ENCODE peak calls at places on chromosomes 16 and 17, in eight cellular contexts. J is body of pancreas, V is fibroblast of lung, I is heart right ventricle, R is mesendoderm, H is astrocyte of the cerebellum, N is BE2C, O is pancreas. F is an unnamed sample.

GRCh38 chr16:12081048-12081404 is 104.5 kb downstream of the SNX29 start:
- DNase-seq in O (no peak), I (no peak), V (no peak), N (no peak), H (no peak), J (no peak), R (no peak), F (no peak)

GRCh38 chr16:4388275-4389021 is 16.8 kb downstream of the VASN start:
- DNase-seq in R (peak), H (no peak), J (peak), V (no peak), I (peak), O (peak), N (peak), F (no peak)

GRCh38 chr17:76824103-76824502 is 44.1 kb upstream of the MGAT5B start:
- DNase-seq in I (no peak), V (no peak), N (no peak), O (no peak), J (no peak), H (no peak), R (no peak), F (no peak)

GRCh38 chr16:80971814-80972213 is 34.9 kb downstream of the CMC2 start:
- DNase-seq in I (no peak), R (no peak), H (no peak), V (no peak), J (no peak), N (no peak), O (peak), F (no peak)

GRCh38 chr16:27286446-27286845 is 17.9 kb upstream of the NSMCE1 start:
- DNase-seq in H (peak), O (no peak), J (no peak), R (no peak), I (peak), N (no peak), V (peak), F (peak)

GRCh38 chr16:7561908-7562405 is 229.3 kb downstream of the RBFOX1 start:
- DNase-seq in O (no peak), N (no peak), R (no peak), J (no peak), V (no peak), I (no peak), H (no peak), F (no peak)

GRCh38 chr17:74369221-74369620 is 1.9 kb downstream of the GPR142 start:
- DNase-seq in I (peak), N (no peak), H (no peak), R (no peak), J (peak), O (no peak), V (no peak), F (no peak)

GRCh38 chr17:73316919-73317505 is 5.2 kb upstream of the CDC42EP4 start:
- DNase-seq in N (no peak), I (no peak), J (no peak), O (no peak), V (peak), R (no peak), H (no peak), F (no peak)

GRCh38 chr16:4021070-4021779 is 95.0 kb downstream of the ADCY9 start:
- DNase-seq in H (no peak), I (no peak), N (no peak), O (peak), V (no peak), J (peak), R (no peak), F (no peak)

GRCh38 chr17:61200349-61200735 is 199.3 kb upstream of the TBX2 start:
- DNase-seq in O (no peak), J (peak), N (no peak), R (peak), I (no peak), H (no peak), V (peak), F (no peak)

GRCh38 chr16:72850863-72851262 is 197.1 kb downstream of the ZFHX3 start:
- DNase-seq in N (no peak), R (no peak), V (peak), I (peak), H (no peak), O (no peak), J (no peak), F (no peak)

GRCh38 chr17:46783031-46783593 is 35.4 kb downstream of the WNT3 start:
- DNase-seq in I (no peak), J (peak), N (no peak), O (no peak), R (no peak), H (no peak), V (no peak), F (no peak)

GRCh38 chr16:31409433-31409832 is 16.3 kb downstream of the ITGAD start:
- DNase-seq in H (no peak), N (no peak), I (no peak), O (no peak), V (peak), R (no peak), J (no peak), F (no peak)

GRCh38 chr17:6872941-6873340 is 41.4 kb upstream of the TEKT1 start:
- DNase-seq in I (no peak), V (no peak), R (no peak), N (no peak), J (no peak), H (no peak), O (no peak), F (no peak)

GRCh38 chr17:34499576-34499975 is 79.8 kb upstream of the TMEM132E start:
- DNase-seq in I (no peak), O (no peak), N (no peak), R (peak), H (peak), J (no peak), V (peak), F (no peak)

GRCh38 chr17:83117594-83117993 is 38.2 kb downstream of the METRNL start:
- DNase-seq in V (no peak), I (no peak), O (no peak), J (no peak), N (no peak), H (no peak), R (no peak), F (no peak)

GRCh38 chr17:8052256-8053252 is 13.7 kb downstream of the ALOX15B start:
- DNase-seq in R (no peak), H (no peak), N (no peak), J (no peak), V (no peak), O (no peak), I (no peak), F (no peak)

GRCh38 chr17:69326302-69327059 is 452 bp downstream of the ABCA5 start:
- DNase-seq in H (peak), N (no peak), V (peak), R (peak), J (no peak), O (no peak), I (no peak), F (no peak)

GRCh38 chr16:29901607-29901945 is 1.3 kb downstream of the ASPHD1 start:
- DNase-seq in J (no peak), O (peak), R (no peak), V (no peak), H (no peak), I (no peak), N (no peak), F (no peak)

GRCh38 chr17:57114085-57114673 is 29.1 kb downstream of the AKAP1 start:
- DNase-seq in J (peak), N (peak), O (no peak), R (peak), H (no peak), I (peak), V (peak), F (no peak)

GRCh38 chr16:48435319-48435682 is 50.1 kb upstream of the SIAH1 start:
- DNase-seq in N (no peak), V (peak), J (no peak), O (no peak), I (no peak), H (no peak), R (no peak), F (no peak)

GRCh38 chr16:48434653-48435318 is 49.6 kb upstream of the SIAH1 start:
- DNase-seq in R (no peak), I (no peak), N (no peak), J (no peak), V (peak), H (no peak), O (no peak), F (no peak)

GRCh38 chr16:48432136-48432535 is 46.9 kb upstream of the SIAH1 start:
- DNase-seq in V (no peak), N (no peak), J (no peak), O (no peak), R (no peak), H (no peak), I (no peak), F (no peak)

GRCh38 chr16:48433116-48433848 is 48.1 kb upstream of the SIAH1 start:
- DNase-seq in J (no peak), N (no peak), I (no peak), R (no peak), V (no peak), H (no peak), O (no peak), F (no peak)

GRCh38 chr16:48433849-48434530 is 48.8 kb upstream of the SIAH1 start:
- DNase-seq in J (no peak), H (no peak), R (no peak), V (no peak), N (no peak), I (no peak), O (no peak), F (no peak)
- H3K4me3 ChIP-seq in J (no peak), H (no peak), R (no peak), V (no peak), N (no peak), I (no peak), O (no peak), F (no peak)

GRCh38 chr16:89922884-89923639 is at the start of gene TUBB3:
- DNase-seq in I (peak), J (peak), H (no peak), R (peak), O (peak), N (peak), V (peak), F (no peak)
- H3K4me3 ChIP-seq in I (peak), J (no peak), H (peak), R (peak), O (peak), N (peak), V (peak), F (peak)

GRCh38 chr17:64653985-64654355 is 8.1 kb downstream of the SMURF2 start:
- DNase-seq in O (no peak), N (no peak), I (no peak), R (no peak), V (peak), H (no peak), J (no peak), F (no peak)

GRCh38 chr17:64661731-64661980 is 451 bp downstream of the SMURF2 start:
- DNase-seq in O (no peak), R (no peak), N (no peak), V (no peak), H (no peak), J (no peak), I (peak), F (no peak)

GRCh38 chr17:64655704-64656103 is 6.4 kb downstream of the SMURF2 start:
- DNase-seq in V (no peak), J (no peak), I (no peak), O (no peak), H (no peak), R (no peak), N (no peak), F (no peak)

GRCh38 chr17:64658931-64659330 is 3.2 kb downstream of the SMURF2 start:
- DNase-seq in N (no peak), O (no peak), I (no peak), H (peak), V (peak), R (no peak), J (no peak), F (no peak)

DNA sequence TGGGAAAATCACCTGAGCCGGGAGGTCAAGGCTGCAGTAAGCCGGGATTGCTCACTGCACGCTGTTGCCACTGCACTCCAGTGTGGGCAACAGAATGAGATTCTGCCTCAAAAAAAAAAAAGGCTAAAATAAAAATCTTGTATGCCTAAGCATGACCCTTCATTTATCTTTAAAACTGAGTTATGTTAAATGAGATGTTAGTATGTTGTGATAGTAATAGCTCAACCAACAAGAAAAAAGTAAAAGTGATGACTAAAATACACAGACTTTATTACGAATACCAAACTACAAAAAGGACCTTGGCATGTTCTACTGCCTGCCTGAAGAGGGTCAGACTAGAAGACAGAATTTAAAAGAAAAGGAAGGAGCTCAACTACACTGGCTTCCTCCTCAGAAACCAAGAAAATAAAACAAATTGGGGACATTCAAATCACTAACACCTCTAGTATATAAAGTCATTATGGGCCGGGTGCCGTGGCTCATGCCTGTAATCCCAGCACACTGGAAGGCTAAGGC is 4.4 kb downstream of the SMURF2 start:
- DNase-seq in O (no peak), R (no peak), N (no peak), J (no peak), I (no peak), H (no peak), V (no peak), F (no peak)
- H3K4me3 ChIP-seq in O (no peak), R (no peak), N (no peak), J (no peak), I (no peak), H (no peak), V (no peak), F (no peak)

GRCh38 chr17:59152925-59153324 is 2.1 kb downstream of the SKA2 start:
- DNase-seq in O (no peak), H (no peak), R (no peak), I (no peak), N (no peak), J (no peak), V (peak), F (no peak)
- H3K4me3 ChIP-seq in O (no peak), H (peak), R (no peak), I (no peak), N (peak), J (no peak), V (peak), F (no peak)

DNA sequence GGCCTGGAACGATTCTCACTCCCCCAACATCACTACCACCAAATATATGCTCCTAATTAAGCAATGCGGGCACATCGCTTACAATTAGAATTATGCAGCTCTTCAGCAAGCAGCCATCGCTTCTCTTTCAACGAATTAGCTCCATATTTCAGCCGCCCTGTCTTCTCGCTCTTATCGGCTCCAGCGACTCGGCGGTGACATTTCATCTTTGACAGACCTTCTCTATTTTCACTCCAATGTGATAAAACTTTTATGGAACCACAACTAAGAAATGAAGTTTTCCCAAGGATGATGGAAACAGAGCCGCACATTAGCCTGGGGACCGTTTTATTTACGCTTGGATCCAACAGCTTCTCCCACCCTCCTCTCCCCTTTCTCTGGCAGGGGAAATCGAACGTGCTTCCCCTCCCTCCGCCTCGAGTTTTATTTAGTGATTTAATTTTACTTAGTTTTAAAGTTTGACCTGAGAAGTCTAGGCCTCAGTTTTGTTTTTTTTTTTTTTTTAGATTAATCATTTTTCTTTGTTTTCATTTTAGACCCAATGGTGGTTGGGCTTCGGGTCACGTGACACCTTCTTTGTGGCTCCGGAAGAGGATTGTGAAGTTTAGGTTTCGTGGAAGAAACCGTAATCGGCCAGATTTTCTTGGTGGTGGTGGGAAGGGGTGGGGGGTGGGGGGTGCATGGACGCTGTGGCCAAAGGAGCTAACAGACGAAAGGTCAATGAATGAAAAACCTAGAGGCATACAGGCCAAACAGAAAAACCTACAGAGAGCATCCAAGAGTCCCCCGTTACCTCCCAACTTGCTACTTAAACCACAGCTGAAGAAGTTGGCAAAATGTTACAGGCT is 3.2 kb upstream of the HOXB2 start:
- DNase-seq in V (peak), N (no peak), H (peak), J (no peak), O (no peak), I (no peak), R (no peak), F (no peak)
- H3K4me3 ChIP-seq in V (peak), N (no peak), H (peak), J (no peak), O (no peak), I (no peak), R (no peak), F (no peak)

DNA sequence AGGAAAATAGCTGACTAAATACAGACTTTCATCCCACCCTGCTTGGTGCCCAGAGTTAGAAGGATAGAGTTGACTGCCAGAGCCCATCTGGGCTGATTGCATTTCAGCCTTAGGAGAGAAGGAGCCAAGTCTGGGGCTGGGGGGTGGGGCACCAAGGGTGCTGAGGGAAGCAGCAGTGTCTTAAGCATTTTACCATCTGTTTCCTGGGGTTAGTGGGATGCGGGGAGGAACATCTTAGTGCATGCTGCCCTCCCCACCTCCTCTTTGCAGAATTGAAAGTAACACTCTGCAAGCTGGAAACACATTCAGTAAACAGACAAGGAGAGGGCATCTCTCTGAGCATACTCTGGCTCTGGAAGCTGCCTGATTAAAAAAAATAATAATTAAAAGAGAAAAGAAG is 1.5 kb upstream of the ARL5C start:
- DNase-seq in O (no peak), N (no peak), J (no peak), H (no peak), V (peak), R (no peak), I (peak), F (no peak)
- H3K4me3 ChIP-seq in O (no peak), N (no peak), J (no peak), H (no peak), V (no peak), R (no peak), I (no peak), F (no peak)

DNA sequence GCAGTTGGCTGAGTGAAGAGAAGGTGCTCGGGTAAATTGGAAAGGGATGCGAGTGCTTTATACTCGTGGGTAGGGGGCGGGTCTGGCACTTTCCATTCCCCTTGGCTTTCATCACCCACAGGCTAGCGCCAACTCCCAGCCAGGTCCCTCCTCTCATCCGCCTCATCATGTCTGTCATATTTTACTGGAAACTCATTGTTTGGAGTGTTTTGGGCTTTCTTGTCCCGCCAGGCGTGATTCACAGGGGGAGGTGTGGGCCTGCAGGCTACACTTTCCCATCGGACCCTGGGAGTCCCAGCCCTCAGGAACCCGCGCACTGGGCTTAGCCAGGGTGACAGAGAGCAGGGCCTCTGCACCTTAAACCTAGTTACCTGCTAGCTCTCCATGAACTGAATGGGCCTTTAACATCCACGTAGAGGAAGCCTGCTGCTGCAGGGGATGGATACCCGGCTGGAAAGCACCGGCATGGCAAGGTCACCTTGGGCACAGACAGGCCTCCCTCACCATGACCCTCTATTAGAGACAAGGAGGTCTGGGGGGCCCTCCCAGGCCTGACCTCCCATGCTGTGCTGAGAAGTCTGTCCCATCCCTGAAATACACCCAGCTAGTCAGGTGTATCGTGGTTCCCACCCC is at the start of gene KRT14:
- DNase-seq in V (no peak), R (no peak), H (no peak), O (no peak), N (no peak), J (no peak), I (no peak), F (no peak)
- H3K4me3 ChIP-seq in V (no peak), R (no peak), H (no peak), O (no peak), N (no peak), J (no peak), I (no peak), F (peak)